ENCODE peak calls at places on chromosome 1, in seven cellular contexts. P is CD4-positive, alpha-beta memory T cell; K is AG04450; Q is aorta; M is transverse colon; J is ovary; V is CD8-positive, alpha-beta T cell. Y is an unnamed sample.

GRCh38 chr1:230979389-230979716 is 459 bp downstream of the ARV1 start:
- DNase-seq in P (no peak), M (no peak), Q (no peak), V (no peak), J (no peak), K (no peak), Y (no peak)

GRCh38 chr1:34406377-34406776 is 229.7 kb downstream of the C1orf94 start:
- DNase-seq in K (no peak), V (no peak), Q (no peak), J (no peak), P (no peak), M (no peak), Y (no peak)

GRCh38 chr1:231893400-231894102 is 267.0 kb downstream of the DISC1 start:
- DNase-seq in Q (no peak), M (no peak), J (no peak), P (no peak), V (no peak), K (no peak), Y (no peak)

GRCh38 chr1:23524716-23525401 is 6.2 kb downstream of the E2F2 start:
- DNase-seq in V (no peak), M (peak; percentile 92), K (no peak), J (no peak), Q (no peak), P (peak; percentile 36), Y (peak; percentile 16)

GRCh38 chr1:116268211-116268610 is 104.8 kb upstream of the ATP1A1 start:
- DNase-seq in P (no peak), Q (peak; percentile 52), V (no peak), J (no peak), K (no peak), M (peak; percentile 63), Y (no peak)

GRCh38 chr1:206600527-206600926 is 11.7 kb downstream of the EIF2D start:
- DNase-seq in J (no peak), P (no peak), Q (no peak), K (no peak), V (no peak), M (no peak), Y (no peak)

GRCh38 chr1:159168043-159168442 is 3.4 kb upstream of the CADM3 start:
- DNase-seq in M (no peak), J (no peak), P (no peak), Q (no peak), K (no peak), V (no peak), Y (no peak)

GRCh38 chr1:63634471-63634870 is 41.3 kb downstream of the PGM1 start:
- DNase-seq in Q (no peak), V (no peak), K (no peak), J (no peak), P (no peak), M (no peak), Y (no peak)

GRCh38 chr1:12229835-12230548 is at the start of gene VPS13D:
- DNase-seq in V (peak; percentile 68), P (peak; percentile 82), J (peak; percentile 77), M (peak; percentile 87), K (peak; percentile 21), Q (peak; percentile 90), Y (peak; percentile 79)

GRCh38 chr1:223711173-223711572 is 1.2 kb upstream of the CAPN2 start:
- DNase-seq in V (no peak), K (no peak), Q (no peak), P (no peak), J (no peak), M (peak; percentile 35), Y (no peak)

GRCh38 chr1:245313581-245313980 is 158.8 kb downstream of the KIF26B start:
- DNase-seq in M (no peak), J (no peak), Q (no peak), P (no peak), K (no peak), V (no peak), Y (no peak)

GRCh38 chr1:53272349-53272748 is 34.0 kb upstream of the MAGOH start:
- DNase-seq in P (no peak), Q (no peak), J (no peak), M (no peak), V (no peak), K (no peak), Y (no peak)

GRCh38 chr1:61687901-61688300 is 37.0 kb downstream of the TM2D1 start:
- DNase-seq in V (no peak), J (no peak), P (no peak), Q (no peak), K (no peak), M (no peak), Y (no peak)

GRCh38 chr1:181485276-181486097 is 2.2 kb downstream of the CACNA1E start:
- DNase-seq in J (no peak), M (no peak), K (no peak), V (no peak), P (peak; percentile 4), Q (no peak), Y (no peak)

GRCh38 chr1:43293896-43294760 is 6.7 kb upstream of the TIE1 start:
- DNase-seq in K (no peak), M (peak; percentile 83), Q (no peak), P (no peak), V (no peak), J (no peak), Y (no peak)

GRCh38 chr1:101929343-101929742 is 67.4 kb downstream of the OLFM3 start:
- DNase-seq in J (no peak), K (no peak), V (no peak), Q (no peak), M (no peak), P (no peak), Y (no peak)

GRCh38 chr1:165162671-165163241 is 193.8 kb downstream of the LMX1A start:
- DNase-seq in M (no peak), Q (no peak), K (no peak), J (no peak), P (no peak), V (no peak), Y (no peak)

GRCh38 chr1:28796321-28797213 is 15.4 kb upstream of the OPRD1 start:
- DNase-seq in P (no peak), Q (no peak), V (no peak), K (no peak), J (no peak), M (no peak), Y (no peak)

GRCh38 chr1:66443793-66444192 is 90.2 kb upstream of the SGIP1 start:
- DNase-seq in J (no peak), P (no peak), M (no peak), K (no peak), V (no peak), Q (no peak), Y (no peak)

GRCh38 chr1:193059282-193060225 is at the start of the genes RO60 and UCHL5:
- DNase-seq in K (peak; percentile 94), V (peak; percentile 86), J (peak; percentile 96), Q (peak; percentile 98), M (peak; percentile 97), P (peak; percentile 94), Y (peak; percentile 83)

GRCh38 chr1:187891993-187892392 is 1063.2 kb downstream of the PLA2G4A start:
- DNase-seq in Q (no peak), P (no peak), V (no peak), M (no peak), J (no peak), K (no peak), Y (no peak)

DNA sequence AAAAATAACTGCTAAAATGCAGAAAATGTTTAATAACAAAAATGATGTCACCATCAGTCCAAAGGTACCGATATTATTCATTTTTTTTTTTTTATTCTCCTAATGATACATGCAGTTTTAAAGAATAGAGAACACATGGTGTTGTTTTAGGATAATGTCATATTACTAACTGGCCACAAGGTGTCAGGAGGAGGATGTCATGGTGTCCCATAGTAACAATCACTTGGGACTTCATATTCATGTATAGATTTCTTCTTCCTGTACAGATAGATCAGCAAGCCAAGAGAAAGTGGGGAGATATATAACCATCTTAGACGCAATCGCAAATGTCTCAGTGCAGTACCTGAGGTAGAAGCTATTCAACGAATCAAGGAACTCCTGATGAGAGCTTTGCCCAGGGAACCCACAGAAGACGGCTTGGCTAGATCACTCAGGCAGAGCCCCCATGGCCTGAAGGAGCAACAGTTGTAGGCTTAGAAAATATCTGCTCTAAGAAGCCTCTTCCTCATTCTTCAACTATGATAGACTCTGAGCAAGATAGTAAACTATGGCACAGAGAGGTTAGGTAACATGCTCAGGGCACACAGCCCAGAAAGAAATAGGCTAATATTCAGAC is 12.3 kb downstream of the OR2T11 start:
- DNase-seq in M (no peak), V (no peak), J (no peak), K (no peak), Q (no peak), P (peak; percentile 14), Y (no peak)
- H3K9me3 ChIP-seq in M (no peaks in the 10 kb centered on the region), V (no peaks in the 10 kb centered on the region), J (no peaks in the 10 kb centered on the region), K (no peaks in the 10 kb centered on the region), Q (no peaks in the 10 kb centered on the region), P (no peaks in the 10 kb centered on the region), Y (no peaks in the 10 kb centered on the region)

DNA sequence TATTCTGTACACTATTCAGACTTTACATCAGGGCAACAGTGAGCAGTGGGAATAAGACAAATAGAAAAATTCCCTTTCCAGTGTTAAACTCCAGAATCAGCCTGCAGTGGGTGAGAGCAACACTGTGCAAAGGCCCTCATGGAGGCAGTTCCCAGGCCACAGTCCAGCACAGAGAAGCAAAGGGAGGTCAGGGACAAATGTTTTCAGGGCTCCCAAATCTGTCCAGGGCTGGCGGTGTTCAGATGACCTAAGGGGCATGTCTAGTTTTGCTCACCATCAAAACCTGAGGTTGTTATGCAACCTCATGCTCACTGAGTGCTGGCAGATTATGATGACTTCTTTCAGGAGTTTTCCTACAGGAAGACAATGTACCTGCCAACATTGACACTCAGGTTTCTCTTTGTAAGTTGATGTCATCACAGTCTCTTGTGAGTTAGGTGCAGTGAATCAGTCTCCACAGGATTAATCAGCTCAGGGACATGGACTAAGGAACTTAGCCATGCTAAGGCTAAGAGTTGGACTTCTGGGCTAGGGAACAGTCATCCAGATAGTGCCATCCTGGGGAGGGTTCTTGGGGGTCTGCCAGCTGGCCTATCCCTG is 3.6 kb upstream of the LCE5A start:
- DNase-seq in M (no peak), K (no peak), J (no peak), V (no peak), Q (no peak), P (no peak), Y (no peak)
- H3K9me3 ChIP-seq in M (no peaks in the 10 kb centered on the region), K (peaks cover 11% of the 10 kb centered on the region), J (no peaks in the 10 kb centered on the region), V (no peaks in the 10 kb centered on the region), Q (no peaks in the 10 kb centered on the region), P (no peaks in the 10 kb centered on the region), Y (no peaks in the 10 kb centered on the region)

GRCh38 chr1:20847619-20848080 is 60.5 kb upstream of the HP1BP3 start:
- DNase-seq in K (peak; percentile 26), P (no peak), Q (no peak), V (no peak), M (no peak), J (no peak), Y (no peak)
- H3K9me3 ChIP-seq in K (no peaks in the 10 kb centered on the region), P (no peaks in the 10 kb centered on the region), Q (no peaks in the 10 kb centered on the region), V (no peaks in the 10 kb centered on the region), M (no peaks in the 10 kb centered on the region), J (no peaks in the 10 kb centered on the region), Y (no peaks in the 10 kb centered on the region)

DNA sequence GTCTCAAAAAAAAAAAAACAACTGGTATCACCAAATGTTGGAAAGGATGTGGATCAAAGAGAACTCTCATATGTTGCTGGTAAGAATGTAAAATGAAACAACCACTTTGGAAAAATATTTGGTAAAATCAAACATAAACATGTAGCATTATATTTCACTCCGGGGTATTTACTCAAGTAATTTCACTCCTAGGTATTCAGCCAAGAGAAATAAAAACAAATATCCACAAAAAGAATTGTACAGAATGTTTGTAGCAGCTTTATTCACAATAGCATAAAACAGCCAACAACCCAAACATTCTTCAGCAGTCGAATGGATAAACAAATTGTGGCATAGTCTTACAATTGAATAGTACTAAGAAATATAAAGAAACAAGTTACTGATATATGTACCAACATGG is 32.4 kb upstream of the ZSWIM5 start:
- DNase-seq in J (no peak), V (no peak), K (no peak), P (no peak), Q (no peak), M (no peak), Y (no peak)
- H3K9me3 ChIP-seq in J (no peaks in the 10 kb centered on the region), V (no peaks in the 10 kb centered on the region), K (peaks cover 16% of the 10 kb centered on the region), P (no peaks in the 10 kb centered on the region), Q (no peaks in the 10 kb centered on the region), M (no peaks in the 10 kb centered on the region), Y (no peaks in the 10 kb centered on the region)

Y was measured in T-helper 17 cell.